ENCODE peak calls at places on chromosomes 7 and 10, in ten cellular contexts. D is NCI-H69; P is pulmonary artery endothelial cell; R is head of caudate nucleus; X is fibroblast of lung; N is activated naive CD8-positive, alpha-beta T cell treated with anti-CD3 and anti-CD28 coated beads, Interleukin-2, amount 50 U/mL, for 24 hours; W is AG04450; I is NCI-H1092; B is NK-92 treated with Interleukin-12 subunit alpha and Interleukin-12 subunit beta, amount 100 ng/mL, for 24 hours; C is GM12878. Z is an unnamed sample.

GRCh38 chr10:97025613-97026242 is 160.0 kb downstream of the SLIT1 start:
- DNase-seq in D (peak; percentile 58), P (no peak), R (peak; percentile 67), X (peak; percentile 66), N (peak; percentile 64), W (no peak), I (no peak), B (no peak), C (peak; percentile 31), Z (no peak)

GRCh38 chr10:115209133-115209532 is 116.0 kb downstream of the ATRNL1 start:
- DNase-seq in D (no peak), P (no peak), R (no peak), X (no peak), N (no peak), W (no peak), I (no peak), B (no peak), C (no peak), Z (no peak)

GRCh38 chr10:119235381-119235780 is 28.0 kb downstream of the GRK5 start:
- DNase-seq in D (peak; percentile 55), P (no peak), R (no peak), X (peak; percentile 38), N (no peak), W (no peak), I (no peak), B (no peak), C (no peak), Z (no peak)

GRCh38 chr10:127411062-127411461 is 138.0 kb upstream of the NPS start:
- DNase-seq in D (no peak), P (no peak), R (no peak), X (no peak), N (no peak), W (no peak), I (no peak), B (no peak), C (no peak), Z (no peak)

GRCh38 chr7:154968336-154969001 is 34.5 kb downstream of the PAXIP1 start:
- DNase-seq in D (no peak), P (no peak), R (peak; percentile 75), X (no peak), N (no peak), W (no peak), I (no peak), B (no peak), C (no peak), Z (no peak)

GRCh38 chr10:44300666-44301649 is 83.9 kb downstream of the CXCL12 start:
- DNase-seq in D (no peak), P (peak; percentile 5), R (no peak), X (peak; percentile 81), N (no peak), W (peak; percentile 94), I (no peak), B (no peak), C (peak; percentile 79), Z (peak; percentile 27)

GRCh38 chr10:30368065-30368718 is 19.1 kb upstream of the MTPAP start:
- DNase-seq in D (no peak), P (no peak), R (peak; percentile 19), X (peak; percentile 17), N (no peak), W (no peak), I (no peak), B (no peak), C (no peak), Z (no peak)

GRCh38 chr7:7148799-7149481 is 33.4 kb upstream of the C1GALT1 start:
- DNase-seq in D (no peak), P (no peak), R (no peak), X (no peak), N (no peak), W (no peak), I (no peak), B (no peak), C (no peak), Z (no peak)

GRCh38 chr7:93374345-93374940 is 142.3 kb downstream of the VPS50 start:
- DNase-seq in D (peak; percentile 67), P (no peak), R (no peak), X (peak; percentile 61), N (no peak), W (peak; percentile 2), I (peak; percentile 35), B (no peak), C (no peak), Z (no peak)

GRCh38 chr10:43892062-43892765 is 243.5 kb upstream of the ZNF32 start:
- DNase-seq in D (no peak), P (no peak), R (no peak), X (peak; percentile 22), N (no peak), W (no peak), I (no peak), B (no peak), C (no peak), Z (no peak)

GRCh38 chr10:17923728-17924127 is 28.0 kb upstream of the SLC39A12 start:
- DNase-seq in D (no peak), P (no peak), R (peak; percentile 20), X (peak; percentile 89), N (no peak), W (peak; percentile 87), I (no peak), B (no peak), C (no peak), Z (no peak)

GRCh38 chr10:20100157-20100556 is 283.9 kb downstream of the PLXDC2 start:
- DNase-seq in D (no peak), P (no peak), R (no peak), X (peak; percentile 83), N (no peak), W (no peak), I (no peak), B (no peak), C (no peak), Z (no peak)

GRCh38 chr7:101420436-101420835 is 57.8 kb downstream of the COL26A1 start:
- DNase-seq in D (no peak), P (no peak), R (no peak), X (no peak), N (peak; percentile 7), W (no peak), I (no peak), B (no peak), C (no peak), Z (no peak)

GRCh38 chr7:25014735-25015134 is 34.8 kb upstream of the OSBPL3 start:
- DNase-seq in D (no peak), P (no peak), R (no peak), X (peak; percentile 96), N (no peak), W (peak; percentile 82), I (no peak), B (no peak), C (no peak), Z (no peak)

GRCh38 chr7:94223375-94224084 is 171.2 kb upstream of the COL1A2 start:
- DNase-seq in D (peak; percentile 93), P (peak; percentile 13), R (no peak), X (peak; percentile 68), N (no peak), W (peak; percentile 34), I (peak; percentile 19), B (no peak), C (no peak), Z (no peak)